ENCODE peak calls at places on chromosomes 12 and 14, in four cellular contexts. M is tibial nerve, D is pancreas, E is transverse colon. Y is an unnamed sample. For H3K4me1, the result is how much of the 10 kb centered on the place peaks cover.

GRCh38 chr14:91284146-91284790 is 39.8 kb upstream of the GPR68 start:
- DNase-seq in E (no peak), D (no peak), M (no peak), Y (no peak)

GRCh38 chr12:6277982-6278438 is 32.5 kb upstream of the PLEKHG6 start:
- DNase-seq in D (peak), M (no peak), E (peak), Y (peak)

GRCh38 chr12:131287015-131287937 is 333.6 kb downstream of the ADGRD1 start:
- DNase-seq in D (no peak), E (no peak), M (peak), Y (no peak)

GRCh38 chr12:29519585-29520182 is 22.2 kb upstream of the OVCH1 start:
- DNase-seq in E (no peak), D (peak), M (peak), Y (peak)

GRCh38 chr12:58416211-58416610 is 474.8 kb downstream of the ATP23 start:
- DNase-seq in M (no peak), E (no peak), D (no peak), Y (no peak)

GRCh38 chr14:68978550-68978911 is 571 bp downstream of the ACTN1 start:
- DNase-seq in E (peak), D (peak), M (peak), Y (peak)

GRCh38 chr12:128729628-128730121 is 94.1 kb downstream of the SLC15A4 start:
- DNase-seq in E (no peak), M (no peak), D (no peak), Y (no peak)

GRCh38 chr12:6766651-6767300 is 613 bp downstream of the PTMS start:
- DNase-seq in D (peak), M (peak), E (peak), Y (peak)

GRCh38 chr12:9039397-9039977 is 50.1 kb downstream of the KLRG1 start:
- DNase-seq in D (peak), E (no peak), M (peak), Y (peak)

GRCh38 chr12:53222170-53223005 is 9.6 kb downstream of the RARG start:
- DNase-seq in D (no peak), M (no peak), E (no peak), Y (no peak)

GRCh38 chr14:106094654-106095189 is 568.3 kb downstream of the TMEM121 start:
- DNase-seq in D (no peak), M (no peak), E (peak), Y (peak)
- TF ChIP-seq CTCF in D (no peak), M (no peak), E (no peak), Y (peak)

GRCh38 chr12:125280482-125281377 is 215.5 kb downstream of the AACS start:
- DNase-seq in D (no peak), E (no peak), M (no peak), Y (no peak)
- H3K4me1 ChIP-seq in D (under half), E (under half), M (under half), Y (under half)

GRCh38 chr12:67676624-67677023 is 28.1 kb downstream of the DYRK2 start:
- DNase-seq in M (no peak), E (no peak), D (no peak), Y (no peak)

GRCh38 chr12:67681941-67682340 is 33.4 kb downstream of the DYRK2 start:
- DNase-seq in D (no peak), E (no peak), M (no peak), Y (no peak)

GRCh38 chr12:67677166-67677565 is 28.6 kb downstream of the DYRK2 start:
- DNase-seq in M (no peak), D (no peak), E (no peak), Y (no peak)

GRCh38 chr12:67681145-67681778 is 32.7 kb downstream of the DYRK2 start:
- DNase-seq in M (peak), E (no peak), D (peak), Y (no peak)
- H3K4me3 ChIP-seq in M (no peak), E (no peak), D (no peak), Y (no peak)

GRCh38 chr12:108854055-108854452 is 3.3 kb downstream of the SSH1 start:
- DNase-seq in E (no peak), M (peak), D (peak), Y (no peak)
- TF ChIP-seq CTCF in E (peak), M (no peak), D (no peak), Y (no peak)

GRCh38 chr12:49491823-49492222 is 47.0 kb upstream of the KCNH3 start:
- DNase-seq in E (no peak), M (no peak), D (no peak), Y (no peak)

GRCh38 chr12:49501895-49502294 is 36.9 kb upstream of the KCNH3 start:
- DNase-seq in E (no peak), M (no peak), D (no peak), Y (no peak)

GRCh38 chr12:49502590-49502989 is 36.2 kb upstream of the KCNH3 start:
- DNase-seq in E (no peak), D (no peak), M (no peak), Y (no peak)

GRCh38 chr12:49496417-49497360 is 42.1 kb upstream of the KCNH3 start:
- DNase-seq in E (no peak), D (no peak), M (no peak), Y (no peak)
- H3K4me1 ChIP-seq in E (under half), D (under half), M (under half), Y (under half)

GRCh38 chr12:15583804-15584203 is 205.4 kb downstream of the EPS8 start:
- DNase-seq in E (no peak), D (no peak), M (no peak), Y (no peak)

GRCh38 chr12:15575797-15576560 is 213.2 kb downstream of the EPS8 start:
- DNase-seq in D (no peak), M (no peak), E (no peak), Y (no peak)

GRCh38 chr12:15584366-15585041 is 204.7 kb downstream of the EPS8 start:
- DNase-seq in E (no peak), M (peak), D (no peak), Y (no peak)

GRCh38 chr12:15581006-15581405 is 208.2 kb downstream of the EPS8 start:
- DNase-seq in E (no peak), M (no peak), D (no peak), Y (no peak)

DNA sequence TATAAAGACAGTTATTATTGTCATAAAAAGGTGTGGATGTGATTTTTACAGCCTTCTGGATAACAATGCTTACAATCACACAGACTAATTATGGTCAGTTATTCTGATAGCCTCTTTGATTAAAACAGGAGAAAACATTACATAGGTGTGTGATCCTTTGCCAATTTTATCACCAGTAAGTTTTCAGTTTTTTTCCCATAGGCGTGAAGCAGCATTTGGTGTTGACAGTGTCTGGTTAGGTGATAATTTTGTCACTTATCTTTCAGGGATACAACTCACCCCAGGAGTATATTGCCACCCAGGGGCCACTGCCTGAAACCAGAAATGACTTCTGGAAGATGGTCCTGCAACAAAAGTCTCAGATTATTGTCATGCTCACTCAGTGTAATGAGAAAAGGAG is 208.8 kb downstream of the EPS8 start:
- DNase-seq in E (peak), M (no peak), D (no peak), Y (no peak)
- H3K4me3 ChIP-seq in E (no peak), M (no peak), D (no peak), Y (no peak)

GRCh38 chr12:3680919-3681594 is 71.9 kb downstream of the CRACR2A start:
- DNase-seq in E (peak), D (peak), M (peak), Y (no peak)

GRCh38 chr12:3681595-3681921 is 71.4 kb downstream of the CRACR2A start:
- DNase-seq in M (no peak), E (no peak), D (no peak), Y (no peak)

GRCh38 chr12:3673960-3674708 is 78.8 kb downstream of the CRACR2A start:
- DNase-seq in E (no peak), M (no peak), D (no peak), Y (no peak)

GRCh38 chr12:3679831-3680230 is 73.1 kb downstream of the CRACR2A start:
- DNase-seq in M (no peak), D (no peak), E (no peak), Y (no peak)

GRCh38 chr12:3677609-3678008 is 75.3 kb downstream of the CRACR2A start:
- DNase-seq in M (no peak), D (no peak), E (no peak), Y (no peak)
- TF ChIP-seq CTCF in M (no peak), D (no peak), E (no peak), Y (no peak)